ENCODE peak calls at places on chromosome 9, in four cellular contexts. One of them, this sample, is unnamed.
A peak's percentile ranks its signal among the peaks of the same experiment; 100 is the strongest.

GRCh38 chr9:124743686-124744348 is 27.3 kb downstream of the NR6A1 start:
- ATAC-seq in gastrocnemius medialis: no peak
- ATAC-seq in GM12878: no peak
- ATAC-seq in heart left ventricle: no peak
- ATAC-seq in this sample: no peak

GRCh38 chr9:129697111-129697955 is 31.9 kb downstream of the PRRX2 start:
- ATAC-seq in GM12878: no peak
- ATAC-seq in gastrocnemius medialis: peak; percentile 56
- ATAC-seq in heart left ventricle: peak; percentile 71
- ATAC-seq in this sample: peak; percentile 69

GRCh38 chr9:78821126-78821822 is 524.3 kb downstream of the PSAT1 start:
- ATAC-seq in heart left ventricle: no peak
- ATAC-seq in GM12878: peak; percentile 78
- ATAC-seq in gastrocnemius medialis: no peak
- ATAC-seq in this sample: no peak

GRCh38 chr9:22203371-22204138 is 194.4 kb upstream of the CDKN2B start:
- ATAC-seq in heart left ventricle: no peak
- ATAC-seq in GM12878: no peak
- ATAC-seq in gastrocnemius medialis: no peak
- ATAC-seq in this sample: no peak

GRCh38 chr9:19201899-19202891 is 28.3 kb upstream of the DENND4C start:
- ATAC-seq in GM12878: no peak
- ATAC-seq in heart left ventricle: peak; percentile 22
- ATAC-seq in gastrocnemius medialis: no peak
- ATAC-seq in this sample: no peak

GRCh38 chr9:93302586-93303257 is 118.8 kb downstream of the WNK2 start:
- ATAC-seq in GM12878: peak; percentile 90
- ATAC-seq in heart left ventricle: peak; percentile 32
- ATAC-seq in gastrocnemius medialis: no peak
- ATAC-seq in this sample: no peak

GRCh38 chr9:85302860-85303779 is 438.6 kb downstream of the AGTPBP1 start:
- ATAC-seq in gastrocnemius medialis: no peak
- ATAC-seq in GM12878: peak; percentile 71
- ATAC-seq in heart left ventricle: no peak
- ATAC-seq in this sample: no peak

GRCh38 chr9:77450093-77450475 is 198.0 kb downstream of the GNA14 start:
- ATAC-seq in gastrocnemius medialis: no peak
- ATAC-seq in GM12878: no peak
- ATAC-seq in heart left ventricle: peak; percentile 67
- ATAC-seq in this sample: no peak

GRCh38 chr9:88685966-88686365 is 151.0 kb downstream of the NXNL2 start:
- ATAC-seq in gastrocnemius medialis: no peak
- ATAC-seq in GM12878: no peak
- ATAC-seq in heart left ventricle: no peak
- ATAC-seq in this sample: no peak

GRCh38 chr9:94911211-94911610 is 184.7 kb downstream of the AOPEP start:
- ATAC-seq in gastrocnemius medialis: no peak
- ATAC-seq in GM12878: no peak
- ATAC-seq in heart left ventricle: no peak
- ATAC-seq in this sample: no peak

GRCh38 chr9:37561682-37562081 is 14.5 kb downstream of the FBXO10 start:
- ATAC-seq in gastrocnemius medialis: no peak
- ATAC-seq in GM12878: no peak
- ATAC-seq in heart left ventricle: no peak
- ATAC-seq in this sample: no peak

GRCh38 chr9:109224751-109225150 is 57.7 kb upstream of the FRRS1L start:
- ATAC-seq in heart left ventricle: no peak
- ATAC-seq in GM12878: no peak
- ATAC-seq in gastrocnemius medialis: no peak
- ATAC-seq in this sample: no peak

GRCh38 chr9:20335668-20336332 is 286.5 kb downstream of the MLLT3 start:
- ATAC-seq in GM12878: peak; percentile 59
- ATAC-seq in heart left ventricle: no peak
- ATAC-seq in gastrocnemius medialis: no peak
- ATAC-seq in this sample: no peak

GRCh38 chr9:133935328-133936040 is 56.6 kb downstream of the VAV2 start:
- ATAC-seq in gastrocnemius medialis: no peak
- ATAC-seq in heart left ventricle: peak; percentile 64
- ATAC-seq in GM12878: no peak
- ATAC-seq in this sample: no peak

GRCh38 chr9:109305801-109306200 is 15.1 kb downstream of the EPB41L4B start:
- ATAC-seq in heart left ventricle: no peak
- ATAC-seq in GM12878: no peak
- ATAC-seq in gastrocnemius medialis: no peak
- ATAC-seq in this sample: no peak

GRCh38 chr9:81207651-81208050 is 481.7 kb downstream of the TLE1 start:
- ATAC-seq in GM12878: no peak
- ATAC-seq in gastrocnemius medialis: no peak
- ATAC-seq in heart left ventricle: no peak
- ATAC-seq in this sample: no peak

GRCh38 chr9:17222932-17223331 is 88.1 kb downstream of the CNTLN start:
- ATAC-seq in GM12878: no peak
- ATAC-seq in heart left ventricle: no peak
- ATAC-seq in gastrocnemius medialis: no peak
- ATAC-seq in this sample: no peak

GRCh38 chr9:76414656-76415055 is 20.4 kb upstream of the RFK start:
- ATAC-seq in heart left ventricle: no peak
- ATAC-seq in GM12878: peak; percentile 88
- ATAC-seq in gastrocnemius medialis: no peak
- ATAC-seq in this sample: no peak

GRCh38 chr9:135086597-135087488 is 625 bp upstream of the OLFM1 start:
- ATAC-seq in gastrocnemius medialis: no peak
- ATAC-seq in GM12878: no peak
- ATAC-seq in heart left ventricle: peak; percentile 9
- ATAC-seq in this sample: no peak

GRCh38 chr9:4704129-4704528 is 24.8 kb downstream of the CDC37L1 start:
- ATAC-seq in heart left ventricle: no peak
- ATAC-seq in gastrocnemius medialis: no peak
- ATAC-seq in GM12878: no peak
- ATAC-seq in this sample: no peak

GRCh38 chr9:92097997-92098482 is 17.2 kb downstream of the SPTLC1 start:
- ATAC-seq in GM12878: peak; percentile 85
- ATAC-seq in gastrocnemius medialis: no peak
- ATAC-seq in heart left ventricle: peak; percentile 61
- ATAC-seq in this sample: peak; percentile 78

GRCh38 chr9:129333613-129333960 is 155.5 kb upstream of the IER5L start:
- ATAC-seq in gastrocnemius medialis: no peak
- ATAC-seq in GM12878: no peak
- ATAC-seq in heart left ventricle: peak; percentile 2
- ATAC-seq in this sample: no peak

GRCh38 chr9:134759001-134759607 is 117.5 kb downstream of the COL5A1 start:
- ATAC-seq in gastrocnemius medialis: no peak
- ATAC-seq in GM12878: no peak
- ATAC-seq in heart left ventricle: no peak
- ATAC-seq in this sample: no peak

GRCh38 chr9:72983056-72983455 is 30.2 kb upstream of the ALDH1A1 start:
- ATAC-seq in gastrocnemius medialis: no peak
- ATAC-seq in GM12878: no peak
- ATAC-seq in heart left ventricle: no peak
- ATAC-seq in this sample: no peak

GRCh38 chr9:15243086-15243485 is 63.9 kb downstream of the TTC39B start:
- ATAC-seq in gastrocnemius medialis: no peak
- ATAC-seq in GM12878: no peak
- ATAC-seq in heart left ventricle: peak; percentile 28
- ATAC-seq in this sample: peak; percentile 22

GRCh38 chr9:128636024-128636390 is 20.6 kb downstream of the DYNC2I2 start:
- ATAC-seq in gastrocnemius medialis: peak; percentile 63
- ATAC-seq in heart left ventricle: peak; percentile 67
- ATAC-seq in GM12878: no peak
- ATAC-seq in this sample: peak; percentile 8

GRCh38 chr9:4828776-4829175 is 36.0 kb downstream of the RCL1 start:
- ATAC-seq in gastrocnemius medialis: no peak
- ATAC-seq in heart left ventricle: no peak
- ATAC-seq in GM12878: no peak
- ATAC-seq in this sample: no peak

GRCh38 chr9:134895849-134896833 is 15.5 kb downstream of the FCN2 start:
- ATAC-seq in heart left ventricle: peak; percentile 83
- ATAC-seq in GM12878: no peak
- ATAC-seq in gastrocnemius medialis: peak; percentile 84
- ATAC-seq in this sample: peak; percentile 73

GRCh38 chr9:133576591-133577462 is 32.4 kb downstream of the FAM163B start:
- ATAC-seq in GM12878: no peak
- ATAC-seq in gastrocnemius medialis: no peak
- ATAC-seq in heart left ventricle: peak; percentile 39
- ATAC-seq in this sample: no peak

GRCh38 chr9:96514825-96515218 is 64.9 kb downstream of the HABP4 start:
- ATAC-seq in heart left ventricle: no peak
- ATAC-seq in GM12878: no peak
- ATAC-seq in gastrocnemius medialis: no peak
- ATAC-seq in this sample: no peak

GRCh38 chr9:107768224-107768623 is 278.7 kb upstream of the KLF4 start:
- ATAC-seq in gastrocnemius medialis: peak; percentile 75
- ATAC-seq in GM12878: no peak
- ATAC-seq in heart left ventricle: peak; percentile 91
- ATAC-seq in this sample: peak; percentile 79

GRCh38 chr9:23172979-23173637 is 652.9 kb downstream of the ELAVL2 start:
- ATAC-seq in gastrocnemius medialis: no peak
- ATAC-seq in heart left ventricle: no peak
- ATAC-seq in GM12878: no peak
- ATAC-seq in this sample: no peak

GRCh38 chr9:7963026-7963425 is 163.4 kb upstream of the DMAC1 start:
- ATAC-seq in GM12878: no peak
- ATAC-seq in gastrocnemius medialis: no peak
- ATAC-seq in heart left ventricle: peak; percentile 66
- ATAC-seq in this sample: no peak

GRCh38 chr9:95073042-95073607 is 244.4 kb downstream of the FANCC start:
- ATAC-seq in heart left ventricle: peak; percentile 30
- ATAC-seq in GM12878: no peak
- ATAC-seq in gastrocnemius medialis: peak; percentile 72
- ATAC-seq in this sample: peak; percentile 57

GRCh38 chr9:135281151-135281550 is 193.7 kb downstream of the OLFM1 start:
- ATAC-seq in gastrocnemius medialis: no peak
- ATAC-seq in heart left ventricle: no peak
- ATAC-seq in GM12878: no peak
- ATAC-seq in this sample: no peak

GRCh38 chr9:5375790-5376477 is 36.3 kb upstream of the RLN1 start:
- ATAC-seq in GM12878: no peak
- ATAC-seq in heart left ventricle: no peak
- ATAC-seq in gastrocnemius medialis: no peak
- ATAC-seq in this sample: no peak

GRCh38 chr9:121607434-121608248 is 43.8 kb upstream of the DAB2IP start:
- ATAC-seq in GM12878: no peak
- ATAC-seq in heart left ventricle: peak; percentile 85
- ATAC-seq in gastrocnemius medialis: peak; percentile 56
- ATAC-seq in this sample: peak; percentile 26

GRCh38 chr9:86901511-86901910 is 45.8 kb downstream of the GAS1 start:
- ATAC-seq in GM12878: no peak
- ATAC-seq in heart left ventricle: no peak
- ATAC-seq in gastrocnemius medialis: no peak
- ATAC-seq in this sample: no peak
- TF ChIP-seq POLR2A in GM12878: no peak
- TF ChIP-seq POLR2A in heart left ventricle: no peak
- TF ChIP-seq POLR2A in gastrocnemius medialis: no peak
- TF ChIP-seq POLR2A in this sample: no peak

GRCh38 chr9:113508111-113508749 is 44.7 kb downstream of the RGS3 start:
- ATAC-seq in gastrocnemius medialis: no peak
- ATAC-seq in GM12878: no peak
- ATAC-seq in heart left ventricle: no peak
- ATAC-seq in this sample: no peak
- TF ChIP-seq CTCF in gastrocnemius medialis: no peak
- TF ChIP-seq CTCF in GM12878: peak; percentile 10
- TF ChIP-seq CTCF in heart left ventricle: peak; percentile 7
- TF ChIP-seq CTCF in this sample: no peak

DNA sequence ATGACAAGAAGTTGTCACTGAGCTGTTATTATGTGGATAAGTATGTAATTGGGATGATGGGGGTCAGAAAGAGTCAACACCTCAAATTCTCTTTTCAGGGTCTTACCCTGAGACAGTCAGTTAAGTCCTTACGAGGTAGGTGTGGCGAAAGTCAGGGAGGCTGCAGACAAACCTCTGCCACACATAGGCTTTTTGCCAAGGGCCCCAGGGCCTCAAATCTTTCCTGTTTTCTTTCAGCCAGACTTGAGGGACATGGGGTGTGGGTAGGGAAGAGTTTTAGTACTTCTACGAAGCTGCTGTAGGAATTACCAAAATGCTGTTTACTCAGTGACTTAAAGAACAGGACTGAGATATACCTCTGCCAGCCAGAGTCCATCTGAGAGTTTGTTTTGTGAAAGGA is 13.8 kb downstream of the OR2S2 start:
- ATAC-seq in heart left ventricle: no peak
- ATAC-seq in GM12878: no peak
- ATAC-seq in gastrocnemius medialis: no peak
- ATAC-seq in this sample: no peak
- H3K27ac ChIP-seq in heart left ventricle: peak overlapping the region; percentile 23
- H3K27ac ChIP-seq in GM12878: no peak overlapping the region
- H3K27ac ChIP-seq in gastrocnemius medialis: no peak overlapping the region
- H3K27ac ChIP-seq in this sample: no peak overlapping the region

DNA sequence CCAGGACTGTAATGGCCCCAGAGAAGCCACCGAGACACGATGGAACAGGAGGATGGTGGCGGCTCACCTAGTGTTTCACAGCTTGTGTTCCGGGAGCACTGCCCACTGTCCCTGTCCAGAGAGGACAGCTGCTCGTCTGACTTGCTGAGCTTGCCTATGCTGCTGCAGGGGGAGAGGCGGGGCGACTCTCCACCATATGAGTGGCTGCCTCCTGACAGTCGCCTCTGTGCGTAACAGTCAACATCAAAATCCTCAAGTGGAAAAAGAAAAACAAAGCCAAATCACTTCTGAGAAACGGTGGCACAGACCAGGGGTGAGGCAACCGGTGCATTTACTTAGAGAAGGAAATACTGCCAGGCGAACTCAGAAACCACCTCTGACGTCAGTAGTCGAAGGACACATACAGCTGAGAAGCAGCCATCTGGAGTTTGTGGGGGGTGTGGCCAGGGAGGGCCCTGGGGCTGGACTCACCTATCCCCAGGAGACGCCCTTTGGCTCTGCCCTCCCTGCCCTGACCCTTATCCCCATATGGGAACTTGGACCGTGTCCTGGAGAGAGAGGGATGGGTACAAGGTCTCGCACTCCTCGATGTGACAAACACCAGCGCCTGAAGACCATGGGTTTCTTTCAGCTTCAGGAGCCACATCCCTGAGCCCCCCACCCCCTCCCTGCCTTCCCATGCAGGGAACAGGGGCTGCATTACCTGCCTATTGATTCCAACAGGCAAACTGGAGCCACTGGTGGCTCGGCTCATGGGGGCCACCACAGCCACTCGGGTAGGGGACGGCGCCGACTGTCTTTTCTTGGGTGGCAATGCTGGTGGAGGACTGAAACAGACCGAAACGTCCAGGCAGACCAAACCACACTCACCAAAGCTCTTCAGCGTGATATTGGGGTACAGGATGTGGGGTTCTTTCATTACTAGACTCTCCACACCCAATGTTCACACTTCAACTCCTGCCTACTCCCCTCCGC is 82.8 kb downstream of the PRRT1B start:
- ATAC-seq in GM12878: peak; percentile 48
- ATAC-seq in gastrocnemius medialis: peak; percentile 90
- ATAC-seq in heart left ventricle: peak; percentile 56
- ATAC-seq in this sample: peak; percentile 49
- TF ChIP-seq POLR2A in GM12878: peak; percentile 22
- TF ChIP-seq POLR2A in gastrocnemius medialis: peak; percentile 69
- TF ChIP-seq POLR2A in heart left ventricle: no peak
- TF ChIP-seq POLR2A in this sample: no peak

GRCh38 chr9:35599763-35600604 is 5.1 kb upstream of the TESK1 start:
- ATAC-seq in GM12878: no peak
- ATAC-seq in gastrocnemius medialis: no peak
- ATAC-seq in heart left ventricle: no peak
- ATAC-seq in this sample: no peak
- TF ChIP-seq CTCF in GM12878: no peak
- TF ChIP-seq CTCF in gastrocnemius medialis: no peak
- TF ChIP-seq CTCF in heart left ventricle: no peak
- TF ChIP-seq CTCF in this sample: no peak

This sample was measured in gastroesophageal sphincter.